ENCODE peak calls at places on chromosomes 4 and X, in seven cellular contexts. O, L, Y, B, S, G and N are unnamed samples.

GRCh38 chrX:50704987-50705386 is 109.0 kb downstream of the SHROOM4 start:
- DNase-seq in O (no peak), Y (no peak), S (no peak), G (no peak), B (no peak), L (no peak), N (no peak)

GRCh38 chr4:99887837-99888236 is 6.4 kb downstream of the LAMTOR3 start:
- DNase-seq in G (no peak), Y (no peak), O (no peak), S (no peak), L (no peak), B (no peak), N (no peak)

GRCh38 chr4:112532267-112532666 is 16.3 kb upstream of the NEUROG2 start:
- DNase-seq in Y (no peak), L (no peak), B (no peak), O (no peak), S (no peak), G (no peak), N (peak)

GRCh38 chr4:113452868-113453620 is 308.5 kb downstream of the CAMK2D start:
- DNase-seq in S (no peak), Y (no peak), O (no peak), G (no peak), L (no peak), B (no peak), N (peak)

GRCh38 chr4:31461425-31461824 is 741.3 kb downstream of the PCDH7 start:
- DNase-seq in B (no peak), S (peak), L (peak), G (no peak), O (no peak), Y (no peak), N (peak)

GRCh38 chr4:71255966-71256365 is 82.9 kb upstream of the SLC4A4 start:
- DNase-seq in L (no peak), O (no peak), S (no peak), B (no peak), G (no peak), Y (no peak), N (no peak)

GRCh38 chrX:73337366-73337765 is 109.5 kb upstream of the CDX4 start:
- DNase-seq in Y (no peak), O (no peak), G (no peak), L (no peak), B (no peak), S (no peak), N (no peak)

GRCh38 chrX:69504626-69505612 is 793 bp downstream of the NALF2 start:
- DNase-seq in S (no peak), Y (no peak), B (no peak), G (no peak), L (no peak), O (no peak), N (no peak)

GRCh38 chr4:149884046-149884445 is 68.4 kb upstream of the IQCM start:
- DNase-seq in L (no peak), O (no peak), Y (no peak), G (no peak), S (peak), B (no peak), N (peak)

GRCh38 chrX:37302569-37302968 is 46.6 kb upstream of the PRRG1 start:
- DNase-seq in Y (no peak), S (peak), B (no peak), G (no peak), O (no peak), L (no peak), N (peak)

GRCh38 chrX:11190745-11191510 is 79.8 kb downstream of the HCCS start:
- DNase-seq in L (no peak), S (no peak), O (no peak), Y (peak), B (no peak), G (no peak), N (peak)

GRCh38 chr4:8386731-8387130 is 53.8 kb downstream of the ACOX3 start:
- DNase-seq in S (no peak), G (no peak), B (no peak), L (no peak), Y (no peak), O (no peak), N (no peak)

GRCh38 chr4:120865985-120866384 is 56.5 kb downstream of the PRDM5 start:
- DNase-seq in B (no peak), L (no peak), G (no peak), O (no peak), S (no peak), Y (no peak), N (peak)

GRCh38 chr4:2489081-2489805 is 20.3 kb downstream of the RNF4 start:
- DNase-seq in G (no peak), L (no peak), B (no peak), Y (no peak), O (no peak), S (no peak), N (no peak)

GRCh38 chr4:4680758-4681157 is 138.9 kb upstream of the STX18 start:
- DNase-seq in S (no peak), G (no peak), Y (no peak), O (no peak), B (no peak), L (no peak), N (no peak)

GRCh38 chrX:150499240-150499639 is 69.2 kb upstream of the MTM1 start:
- DNase-seq in O (no peak), Y (no peak), G (no peak), B (no peak), L (no peak), S (no peak), N (no peak)

GRCh38 chrX:100089724-100090123 is 320.3 kb downstream of the PCDH19 start:
- DNase-seq in G (no peak), L (no peak), B (no peak), O (no peak), S (no peak), Y (no peak), N (no peak)

GRCh38 chr4:147567276-147567675 is 49.9 kb upstream of the TMEM184C start:
- DNase-seq in S (no peak), B (no peak), Y (no peak), O (no peak), L (no peak), G (no peak), N (no peak)

GRCh38 chrX:104618106-104618895 is 52.3 kb downstream of the IL1RAPL2 start:
- DNase-seq in Y (no peak), G (no peak), B (no peak), O (no peak), L (no peak), S (no peak), N (peak)

GRCh38 chr4:188025476-188025875 is 29.9 kb downstream of the ZFP42 start:
- DNase-seq in Y (no peak), O (no peak), B (no peak), S (no peak), G (no peak), L (no peak), N (no peak)